ENCODE peak calls at places on chromosomes 11 and 22, in nine cellular contexts. J is tibial nerve, G is endothelial cell of umbilical vein, A is skeletal muscle cell, C is aorta, R is brain microvascular endothelial cell, B is GM23248, E is PC-3, Z is fibroblast of lung. M is an unnamed sample.

GRCh38 chr11:4495487-4495886 is 13.0 kb downstream of the OR52K1 start:
- DNase-seq in J (no peak), C (no peak), B (peak), R (no peak), A (no peak), G (no peak), Z (no peak), E (no peak), M (no peak)

GRCh38 chr11:121257976-121258375 is 34.6 kb upstream of the SC5D start:
- DNase-seq in J (no peak), A (no peak), Z (no peak), G (no peak), R (no peak), B (no peak), C (no peak), E (peak), M (no peak)

GRCh38 chr11:127023991-127024390 is 23.4 kb upstream of the KIRREL3 start:
- DNase-seq in R (no peak), A (no peak), E (no peak), G (no peak), C (no peak), Z (peak), B (peak), J (no peak), M (no peak)

GRCh38 chr11:45918331-45918941 is 759 bp upstream of the PEX16 start:
- DNase-seq in B (peak), E (peak), C (peak), R (peak), Z (peak), G (peak), A (peak), J (peak), M (peak)

GRCh38 chr22:39381009-39381755 is 18.4 kb upstream of the TAB1 start:
- DNase-seq in J (no peak), Z (peak), G (no peak), E (no peak), C (no peak), B (no peak), A (no peak), R (no peak), M (no peak)

GRCh38 chr11:39365809-39366436 is 2093.5 kb downstream of the LRRC4C start:
- DNase-seq in A (no peak), J (no peak), G (no peak), Z (peak), C (no peak), E (peak), B (peak), R (no peak), M (no peak)

GRCh38 chr11:76786053-76787014 is 3.2 kb downstream of the TSKU start:
- DNase-seq in R (no peak), E (no peak), A (no peak), C (peak), G (no peak), B (no peak), J (no peak), Z (no peak), M (no peak)

GRCh38 chr22:45757068-45757467 is 85.4 kb downstream of the ATXN10 start:
- DNase-seq in A (no peak), E (no peak), J (no peak), B (peak), R (no peak), C (peak), Z (peak), G (no peak), M (no peak)

DNA sequence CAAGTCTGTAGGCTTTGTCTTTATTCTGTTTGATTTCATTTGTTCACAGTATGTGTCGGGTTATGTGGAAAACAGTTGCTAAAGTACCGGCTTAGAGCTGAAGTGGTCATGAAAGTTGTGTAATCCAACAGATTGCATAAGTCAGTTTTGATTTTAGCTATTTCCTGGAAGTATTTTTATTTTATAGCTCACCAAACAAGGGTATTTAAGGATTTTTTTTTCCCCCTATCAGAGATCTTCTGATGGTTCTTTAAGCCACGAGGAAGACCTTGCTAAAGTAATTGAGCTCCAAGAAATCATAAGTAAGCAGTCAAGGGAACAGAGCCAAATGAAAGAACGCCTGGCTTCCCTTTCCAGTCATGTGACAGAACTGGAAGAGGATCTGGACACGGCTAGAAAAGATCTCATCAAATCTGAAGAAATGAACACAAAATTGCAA is 55.9 kb downstream of the PPFIA1 start:
- DNase-seq in A (peak), E (no peak), J (peak), G (no peak), C (no peak), Z (no peak), B (peak), R (no peak), M (no peak)
- H3K4me3 ChIP-seq in A (no peak), E (no peak), J (no peak), G (no peak), C (no peak), Z (no peak), B (peak), R (no peak), M (no peak)

GRCh38 chr11:111870113-111870512 is 1.3 kb downstream of the ALG9 start:
- DNase-seq in B (no peak), G (no peak), A (no peak), Z (no peak), J (no peak), R (no peak), C (no peak), E (no peak), M (no peak)
- H3K4me3 ChIP-seq in B (peak), G (no peak), A (no peak), Z (peak), J (no peak), R (no peak), C (peak), E (peak), M (peak)

GRCh38 chr11:65787649-65788622 is 1.1 kb downstream of the OVOL1 start:
- DNase-seq in A (no peak), C (no peak), R (no peak), G (no peak), E (no peak), Z (no peak), J (no peak), B (peak), M (peak)
- H3K4me3 ChIP-seq in A (no peak), C (no peak), R (no peak), G (no peak), E (peak), Z (no peak), J (no peak), B (no peak), M (peak)

GRCh38 chr22:31915499-31916065 is 28.8 kb upstream of the YWHAH start:
- DNase-seq in R (no peak), E (no peak), G (no peak), A (no peak), C (no peak), Z (no peak), B (no peak), J (no peak), M (no peak)

GRCh38 chr22:31920306-31920705 is 24.0 kb upstream of the YWHAH start:
- DNase-seq in B (no peak), A (no peak), E (no peak), G (no peak), R (no peak), J (no peak), Z (no peak), C (no peak), M (no peak)

GRCh38 chr22:31919730-31920129 is 24.6 kb upstream of the YWHAH start:
- DNase-seq in C (no peak), Z (no peak), R (no peak), G (no peak), J (no peak), A (no peak), E (no peak), B (no peak), M (no peak)

GRCh38 chr22:31921106-31921505 is 23.2 kb upstream of the YWHAH start:
- DNase-seq in C (no peak), B (no peak), R (no peak), Z (no peak), J (no peak), E (no peak), G (no peak), A (no peak), M (no peak)

GRCh38 chr22:31917227-31917921 is 27.0 kb upstream of the YWHAH start:
- DNase-seq in B (no peak), G (no peak), R (no peak), C (peak), J (no peak), A (no peak), E (no peak), Z (no peak), M (no peak)
- H3K4me3 ChIP-seq in B (no peak), G (no peak), R (no peak), C (no peak), J (no peak), A (no peak), E (no peak), Z (no peak), M (no peak)

GRCh38 chr11:65103476-65103875 is 7.5 kb downstream of the VPS51 start:
- DNase-seq in C (no peak), J (no peak), A (no peak), B (no peak), R (no peak), G (no peak), E (no peak), Z (no peak), M (no peak)
- H3K4me3 ChIP-seq in C (no peak), J (no peak), A (no peak), B (no peak), R (no peak), G (no peak), E (no peak), Z (no peak), M (no peak)

GRCh38 chr11:61693897-61694840 is 14.0 kb downstream of the DAGLA start:
- DNase-seq in Z (no peak), B (no peak), C (no peak), J (no peak), A (no peak), E (no peak), G (no peak), R (no peak), M (no peak)

GRCh38 chr11:61697093-61697492 is 16.9 kb downstream of the DAGLA start:
- DNase-seq in B (no peak), G (no peak), J (no peak), C (no peak), A (no peak), E (peak), R (no peak), Z (no peak), M (no peak)

GRCh38 chr11:61695917-61696316 is 15.7 kb downstream of the DAGLA start:
- DNase-seq in R (peak), J (peak), B (peak), G (peak), A (no peak), E (peak), C (peak), Z (peak), M (peak)

GRCh38 chr11:61696602-61697001 is 16.4 kb downstream of the DAGLA start:
- DNase-seq in B (no peak), A (no peak), Z (no peak), R (no peak), G (no peak), C (no peak), J (no peak), E (no peak), M (no peak)

GRCh38 chr11:61694971-61695706 is 14.9 kb downstream of the DAGLA start:
- DNase-seq in G (no peak), A (no peak), B (no peak), Z (no peak), E (peak), R (no peak), J (no peak), C (no peak), M (no peak)
- H3K4me3 ChIP-seq in G (no peak), A (no peak), B (peak), Z (no peak), E (peak), R (no peak), J (no peak), C (no peak), M (peak)

DNA sequence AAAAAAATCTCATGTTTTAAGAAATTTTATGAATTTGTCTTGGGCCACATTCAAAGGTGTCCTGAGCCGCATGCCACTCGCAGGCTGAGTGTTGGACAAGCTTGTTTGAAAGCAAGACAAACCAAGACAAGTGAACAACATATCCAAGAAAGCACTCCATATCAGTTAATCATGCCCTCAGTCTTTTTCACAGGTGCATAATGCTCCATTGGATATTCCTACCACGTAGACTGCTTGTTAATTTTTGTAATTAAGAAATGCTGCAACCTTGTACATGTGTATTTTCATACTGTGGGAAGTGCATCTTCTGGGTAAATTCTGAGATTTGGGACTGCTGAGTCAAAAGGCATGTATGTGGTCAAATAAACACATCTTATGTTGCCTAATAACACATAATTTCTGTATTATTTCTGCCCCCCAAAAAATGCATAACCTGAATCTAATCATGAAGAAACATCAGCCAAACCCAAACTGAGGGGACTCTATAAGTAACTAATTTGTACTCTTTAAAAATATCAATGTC is 8.2 kb downstream of the RRAS2 start:
- DNase-seq in G (no peak), Z (no peak), C (no peak), R (no peak), A (no peak), E (no peak), B (no peak), J (no peak), M (no peak)
- H3K4me3 ChIP-seq in G (no peak), Z (no peak), C (no peak), R (no peak), A (no peak), E (no peak), B (no peak), J (no peak), M (no peak)

GRCh38 chr11:94766656-94767291 is 1.4 kb upstream of the AMOTL1 start:
- DNase-seq in C (no peak), G (no peak), J (no peak), E (peak), Z (no peak), B (peak), A (no peak), R (no peak), M (no peak)

GRCh38 chr11:94768602-94769511 is 701 bp downstream of the AMOTL1 start:
- DNase-seq in Z (peak), G (peak), E (peak), J (peak), B (peak), C (peak), R (no peak), A (no peak), M (no peak)

GRCh38 chr11:94769897-94770296 is 1.7 kb downstream of the AMOTL1 start:
- DNase-seq in A (no peak), G (peak), R (no peak), J (no peak), C (peak), Z (no peak), E (peak), B (peak), M (no peak)

GRCh38 chr11:94767701-94768601 is at the start of gene AMOTL1:
- DNase-seq in B (peak), G (peak), R (peak), J (peak), Z (peak), A (peak), E (peak), C (peak), M (peak)

DNA sequence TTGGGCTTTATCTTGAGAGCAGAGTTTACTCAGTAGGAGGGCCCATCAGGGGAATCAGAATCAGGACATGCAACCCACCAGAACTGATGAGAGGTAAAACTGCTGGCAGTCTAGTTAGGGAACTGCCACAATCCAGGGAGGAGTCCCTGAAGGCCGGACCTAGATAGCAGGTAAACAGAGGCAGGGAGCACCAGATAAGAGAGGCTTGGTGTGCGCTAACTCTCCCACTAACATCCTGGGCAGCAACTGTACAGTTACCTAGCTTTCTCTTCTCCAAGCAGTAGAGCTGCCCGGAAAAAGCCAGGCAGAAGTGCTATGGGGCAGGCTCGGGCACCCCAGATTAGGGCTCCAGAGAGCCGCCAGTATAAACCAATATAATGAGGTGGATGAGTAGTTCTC is 865 bp upstream of the AMOTL1 start:
- DNase-seq in J (no peak), G (no peak), E (no peak), R (no peak), B (no peak), C (no peak), A (no peak), Z (no peak), M (no peak)
- H3K4me3 ChIP-seq in J (no peak), G (no peak), E (peak), R (no peak), B (no peak), C (no peak), A (no peak), Z (no peak), M (peak)

GRCh38 chr11:110077318-110077717 is 15.9 kb upstream of the ZC3H12C start:
- DNase-seq in B (no peak), R (no peak), C (no peak), Z (no peak), A (no peak), J (no peak), G (no peak), E (no peak), M (no peak)

GRCh38 chr11:110075822-110076208 is 17.4 kb upstream of the ZC3H12C start:
- DNase-seq in J (no peak), A (no peak), Z (no peak), G (no peak), R (no peak), E (no peak), C (no peak), B (no peak), M (no peak)

GRCh38 chr11:110074499-110074898 is 18.7 kb upstream of the ZC3H12C start:
- DNase-seq in J (no peak), C (no peak), A (no peak), G (no peak), R (no peak), Z (no peak), E (no peak), B (no peak), M (no peak)

GRCh38 chr11:110076388-110076965 is 16.7 kb upstream of the ZC3H12C start:
- DNase-seq in B (peak), E (peak), R (no peak), C (no peak), J (no peak), Z (no peak), G (no peak), A (no peak), M (no peak)

GRCh38 chr11:110075087-110075821 is 17.9 kb upstream of the ZC3H12C start:
- DNase-seq in A (no peak), G (no peak), E (peak), C (no peak), Z (no peak), R (no peak), B (no peak), J (no peak), M (no peak)
- H3K4me3 ChIP-seq in A (no peak), G (no peak), E (peak), C (no peak), Z (no peak), R (no peak), B (no peak), J (no peak), M (no peak)

M was measured in suprapubic skin.